ENCODE peak calls at places on chromosomes 7 and 10, in eight cellular contexts. A, X, N, B, V, L, M and G are unnamed samples.

GRCh38 chr10:74543276-74543675 is 283.1 kb upstream of the KAT6B start:
- DNase-seq in A (no peak), X (no peak), N (no peak), B (peak; percentile 14), V (peak; percentile 8), L (no peak), M (no peak), G (no peak)

GRCh38 chr10:98309366-98310355 is 41.7 kb upstream of the LOXL4 start:
- DNase-seq in A (peak; percentile 63), X (peak; percentile 71), N (peak; percentile 66), B (peak; percentile 90), V (peak; percentile 87), L (peak; percentile 48), M (peak; percentile 69), G (peak; percentile 80)

GRCh38 chr10:9342865-9343450 is 1288.5 kb downstream of the GATA3 start:
- DNase-seq in A (no peak), X (no peak), N (no peak), B (peak; percentile 66), V (peak; percentile 42), L (no peak), M (no peak), G (peak; percentile 46)

GRCh38 chr10:55237462-55237861 is 436.4 kb upstream of the PCDH15 start:
- DNase-seq in A (no peak), X (no peak), N (no peak), B (no peak), V (no peak), L (no peak), M (no peak), G (no peak)

GRCh38 chr10:35448687-35449662 is 112.7 kb downstream of the CCNY start:
- DNase-seq in A (no peak), X (no peak), N (peak; percentile 38), B (no peak), V (no peak), L (no peak), M (no peak), G (no peak)

GRCh38 chr10:98642281-98642680 is 195.5 kb upstream of the HPS1 start:
- DNase-seq in A (no peak), X (no peak), N (no peak), B (peak; percentile 58), V (no peak), L (no peak), M (no peak), G (no peak)

GRCh38 chr7:134694299-134694698 is 47.6 kb downstream of the BPGM start:
- DNase-seq in A (no peak), X (no peak), N (no peak), B (no peak), V (no peak), L (peak; percentile 65), M (no peak), G (no peak)

GRCh38 chr7:44150966-44151678 is 10.0 kb upstream of the MYL7 start:
- DNase-seq in A (no peak), X (no peak), N (no peak), B (no peak), V (no peak), L (no peak), M (no peak), G (peak; percentile 25)

GRCh38 chr7:16399265-16399801 is 22.0 kb downstream of the CRPPA start:
- DNase-seq in A (no peak), X (no peak), N (no peak), B (peak; percentile 22), V (peak; percentile 10), L (no peak), M (no peak), G (no peak)

GRCh38 chr7:16402084-16402483 is 19.3 kb downstream of the CRPPA start:
- DNase-seq in A (no peak), X (no peak), N (no peak), B (no peak), V (no peak), L (no peak), M (no peak), G (no peak)

GRCh38 chr7:16398211-16399017 is 22.9 kb downstream of the CRPPA start:
- DNase-seq in A (no peak), X (no peak), N (no peak), B (peak; percentile 16), V (peak; percentile 5), L (no peak), M (no peak), G (no peak)

GRCh38 chr7:16400896-16401275 is 20.5 kb downstream of the CRPPA start:
- DNase-seq in A (no peak), X (no peak), N (no peak), B (no peak), V (no peak), L (no peak), M (no peak), G (no peak)

DNA sequence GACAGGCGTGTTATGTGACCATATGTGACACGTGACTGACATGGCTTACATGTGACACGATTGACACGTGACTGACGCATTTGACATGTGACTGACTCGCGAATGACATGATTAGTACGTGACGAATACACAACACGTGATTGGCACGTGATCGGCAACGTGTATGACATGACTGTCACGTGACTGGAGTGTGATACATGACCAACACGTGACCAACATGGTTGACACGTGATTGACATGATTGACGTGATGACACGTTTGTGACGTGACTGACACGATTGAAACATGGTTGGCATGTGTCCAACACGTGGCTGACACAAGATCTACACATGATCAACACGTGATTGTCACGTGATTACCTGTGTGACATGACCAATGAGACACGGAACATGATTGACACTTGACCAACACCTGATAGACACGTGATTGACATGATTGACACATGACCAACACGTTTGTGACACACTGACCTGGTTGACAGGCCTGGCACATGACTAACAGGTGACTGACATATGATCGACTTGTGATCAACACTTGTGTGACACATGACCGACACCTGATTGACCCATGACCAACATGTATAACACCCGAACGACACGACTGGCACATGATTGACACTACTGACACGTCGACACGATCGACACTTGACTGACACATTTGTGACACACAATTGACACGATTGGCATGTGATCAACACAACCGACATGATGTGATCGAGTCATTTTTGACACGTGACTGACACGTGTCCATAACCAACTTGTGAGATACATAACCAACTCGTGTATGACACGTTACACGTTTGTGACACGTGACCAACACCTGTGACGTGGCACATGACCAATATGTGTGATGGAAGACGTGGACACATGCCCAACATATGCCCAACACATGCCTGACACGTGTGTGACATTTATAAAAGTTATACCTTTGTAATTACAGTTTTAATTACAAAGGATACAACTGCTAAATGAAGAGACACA is 21.1 kb downstream of the CRPPA start:
- DNase-seq in A (no peak), X (no peak), N (no peak), B (peak; percentile 13), V (peak; percentile 2), L (no peak), M (no peak), G (no peak)
- H3K9me3 ChIP-seq in A (no peaks in the 10 kb centered on the region), X (peaks cover 14% of the 10 kb centered on the region), N (peaks cover 13% of the 10 kb centered on the region), B (no peaks in the 10 kb centered on the region), V (peaks cover 22% of the 10 kb centered on the region), L (peaks cover 70% of the 10 kb centered on the region), M (no peaks in the 10 kb centered on the region), G (peaks cover 54% of the 10 kb centered on the region)

GRCh38 chr7:127209886-127210285 is 42.9 kb downstream of the GRM8 start:
- DNase-seq in A (no peak), X (no peak), N (no peak), B (no peak), V (no peak), L (no peak), M (no peak), G (no peak)

GRCh38 chr7:127207806-127208205 is 44.9 kb downstream of the GRM8 start:
- DNase-seq in A (no peak), X (no peak), N (no peak), B (no peak), V (no peak), L (no peak), M (no peak), G (no peak)

GRCh38 chr7:127208860-127209259 is 43.9 kb downstream of the GRM8 start:
- DNase-seq in A (no peak), X (no peak), N (no peak), B (no peak), V (no peak), L (no peak), M (no peak), G (no peak)

GRCh38 chr7:127207246-127207645 is 45.5 kb downstream of the GRM8 start:
- DNase-seq in A (no peak), X (no peak), N (no peak), B (no peak), V (no peak), L (no peak), M (no peak), G (no peak)

DNA sequence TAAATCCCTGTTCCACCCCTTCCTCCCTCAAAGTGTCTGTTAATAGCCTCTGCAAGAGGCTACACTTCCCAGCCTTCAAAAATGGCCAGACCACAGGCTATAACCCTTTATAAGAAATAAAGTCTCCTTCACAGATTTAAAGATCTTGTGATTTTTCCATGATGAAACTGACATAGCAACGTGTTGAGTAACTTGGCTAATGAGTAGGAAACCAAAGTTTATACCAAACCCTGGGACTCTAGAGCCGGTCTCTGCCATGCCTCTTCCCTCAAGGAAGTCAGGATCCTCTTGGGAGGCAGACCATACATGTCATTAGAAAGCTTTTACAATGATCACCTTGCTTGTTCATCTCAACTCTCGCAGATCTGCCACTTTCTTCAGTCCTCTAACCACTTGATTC is 44.4 kb downstream of the GRM8 start:
- DNase-seq in A (no peak), X (no peak), N (no peak), B (no peak), V (no peak), L (no peak), M (no peak), G (no peak)
- H3K27me3 ChIP-seq in A (no peaks in the 10 kb centered on the region), X (no peaks in the 10 kb centered on the region), N (no peaks in the 10 kb centered on the region), B (no peaks in the 10 kb centered on the region), V (no peaks in the 10 kb centered on the region), L (no peaks in the 10 kb centered on the region), M (no peaks in the 10 kb centered on the region), G (no peaks in the 10 kb centered on the region)

GRCh38 chr10:71553371-71553900 is 156.7 kb downstream of the CDH23 start:
- DNase-seq in A (no peak), X (no peak), N (no peak), B (no peak), V (no peak), L (no peak), M (no peak), G (no peak)
- H3K4me3 ChIP-seq in A (no peak overlapping the region), X (no peak overlapping the region), N (no peak overlapping the region), B (no peak overlapping the region), V (no peak overlapping the region), L (no peak overlapping the region), M (no peak overlapping the region), G (no peak overlapping the region)

GRCh38 chr10:133528296-133528844 is 1.2 kb downstream of the CYP2E1 start:
- DNase-seq in A (no peak), X (no peak), N (no peak), B (peak; percentile 41), V (peak; percentile 2), L (no peak), M (no peak), G (no peak)

GRCh38 chr10:133530506-133530905 is 3.3 kb downstream of the CYP2E1 start:
- DNase-seq in A (no peak), X (no peak), N (no peak), B (no peak), V (no peak), L (no peak), M (no peak), G (no peak)

GRCh38 chr10:133527779-133528271 is 662 bp downstream of the CYP2E1 start:
- DNase-seq in A (no peak), X (no peak), N (peak; percentile 68), B (peak; percentile 10), V (no peak), L (no peak), M (no peak), G (no peak)

GRCh38 chr10:133528845-133529575 is 1.8 kb downstream of the CYP2E1 start:
- DNase-seq in A (no peak), X (no peak), N (peak; percentile 38), B (peak; percentile 35), V (peak; percentile 6), L (peak; percentile 39), M (no peak), G (no peak)

DNA sequence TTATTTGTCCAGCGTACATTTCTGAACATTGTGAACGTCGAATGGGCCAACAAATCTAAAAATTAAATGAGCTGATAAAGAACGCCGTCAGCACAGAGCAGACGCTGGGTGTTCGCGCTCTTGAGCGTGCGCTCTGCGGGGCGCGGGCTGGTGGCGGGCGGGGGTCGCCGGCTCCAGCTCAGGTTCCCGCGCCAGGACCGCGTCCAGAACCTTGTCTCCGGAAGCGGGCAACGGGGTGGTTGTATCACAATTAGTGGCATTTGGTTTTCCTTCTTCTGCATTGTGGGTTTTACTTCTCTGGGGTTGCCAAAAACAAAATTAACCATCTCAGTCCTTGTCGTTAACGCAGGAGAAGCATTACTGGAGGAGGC is 2.4 kb downstream of the CYP2E1 start:
- DNase-seq in A (no peak), X (no peak), N (no peak), B (no peak), V (no peak), L (no peak), M (no peak), G (no peak)
- H3K9me3 ChIP-seq in A (no peaks in the 10 kb centered on the region), X (no peaks in the 10 kb centered on the region), N (peaks cover 5% of the 10 kb centered on the region), B (no peaks in the 10 kb centered on the region), V (no peaks in the 10 kb centered on the region), L (no peaks in the 10 kb centered on the region), M (no peaks in the 10 kb centered on the region), G (no peaks in the 10 kb centered on the region)